ENCODE peak calls at places on chromosome 15, in five cellular contexts. B is activated CD4-positive, alpha-beta T cell treated with anti-CD3 and anti-CD28 coated beads, Interleukin-2, amount 50 U/mL, for 1 hour; E is T-helper 2 cell; S is lung microvascular endothelial cell; U is KBM-7. H is an unnamed sample.

GRCh38 chr15:66006986-66007385 is 137.7 kb downstream of the RAB11A start:
- DNase-seq in B (no peak), E (no peak), S (no peak), U (no peak), H (no peak)

GRCh38 chr15:89649013-89649625 is 6.1 kb downstream of the KIF7 start:
- DNase-seq in B (no peak), E (no peak), S (no peak), U (no peak), H (no peak)

GRCh38 chr15:38665586-38665985 is 101.0 kb upstream of the RASGRP1 start:
- DNase-seq in B (no peak), E (no peak), S (no peak), U (no peak), H (no peak)

GRCh38 chr15:62559049-62559733 is 394.1 kb upstream of the C2CD4B start:
- DNase-seq in B (no peak), E (no peak), S (no peak), U (no peak), H (no peak)

GRCh38 chr15:60649845-60650548 is 171.1 kb upstream of the ICE2 start:
- DNase-seq in B (peak), E (peak), S (no peak), U (no peak), H (peak)

GRCh38 chr15:79682285-79682684 is 214.5 kb downstream of the MTHFS start:
- DNase-seq in B (no peak), E (no peak), S (peak), U (no peak), H (no peak)

GRCh38 chr15:73748731-73749130 is 4.4 kb downstream of the INSYN1 start:
- DNase-seq in B (no peak), E (no peak), S (no peak), U (no peak), H (no peak)

GRCh38 chr15:79400650-79401049 is 31.5 kb upstream of the MINAR1 start:
- DNase-seq in B (no peak), E (no peak), S (no peak), U (no peak), H (no peak)

GRCh38 chr15:61653110-61653509 is 407.1 kb downstream of the VPS13C start:
- DNase-seq in B (no peak), E (no peak), S (no peak), U (no peak), H (no peak)

GRCh38 chr15:36614016-36614415 is 34.6 kb downstream of the CDIN1 start:
- DNase-seq in B (no peak), E (no peak), S (no peak), U (no peak), H (no peak)

GRCh38 chr15:69806287-69806915 is 291.3 kb downstream of the TLE3 start:
- DNase-seq in B (no peak), E (no peak), S (no peak), U (no peak), H (no peak)

GRCh38 chr15:79923068-79923514 is 26.3 kb upstream of the MTHFS start:
- DNase-seq in B (peak), E (peak), S (peak), U (peak), H (peak)

GRCh38 chr15:84400820-84401219 is 165.2 kb downstream of the GOLGA6L4 start:
- DNase-seq in B (no peak), E (no peak), S (no peak), U (no peak), H (no peak)

GRCh38 chr15:77830041-77830440 is 197.3 kb upstream of the LINGO1 start:
- DNase-seq in B (no peak), E (no peak), S (peak), U (no peak), H (no peak)

GRCh38 chr15:31308185-31308639 is 18.4 kb upstream of the KLF13 start:
- DNase-seq in B (no peak), E (no peak), S (no peak), U (no peak), H (no peak)

GRCh38 chr15:84671211-84671610 is 13.2 kb upstream of the NMB start:
- DNase-seq in B (no peak), E (no peak), S (peak), U (no peak), H (no peak)

GRCh38 chr15:25708391-25708790 is 154.7 kb downstream of the ATP10A start:
- DNase-seq in B (no peak), E (no peak), S (no peak), U (no peak), H (no peak)

GRCh38 chr15:26628879-26629529 is 143.9 kb downstream of the GABRB3 start:
- DNase-seq in B (no peak), E (no peak), S (no peak), U (no peak), H (peak)

GRCh38 chr15:85623648-85624047 is 171.1 kb downstream of the KLHL25 start:
- DNase-seq in B (no peak), E (no peak), S (peak), U (peak), H (no peak)

GRCh38 chr15:45499426-45499825 is 23.1 kb downstream of the SLC30A4 start:
- DNase-seq in B (no peak), E (no peak), S (peak), U (no peak), H (no peak)

GRCh38 chr15:63601727-63602185 is 4.6 kb downstream of the FBXL22 start:
- DNase-seq in B (no peak), E (no peak), S (no peak), U (peak), H (no peak)

GRCh38 chr15:69836526-69837230 is 261.0 kb downstream of the TLE3 start:
- DNase-seq in B (no peak), E (no peak), S (no peak), U (no peak), H (no peak)

GRCh38 chr15:100651253-100651652 is 48.9 kb downstream of the ASB7 start:
- DNase-seq in B (no peak), E (no peak), S (no peak), U (no peak), H (no peak)

GRCh38 chr15:89143503-89144162 is 55.4 kb downstream of the ABHD2 start:
- DNase-seq in B (no peak), E (no peak), S (peak), U (peak), H (no peak)

GRCh38 chr15:85443593-85444328 is 63.4 kb downstream of the AKAP13 start:
- DNase-seq in B (no peak), E (no peak), S (peak), U (peak), H (peak)

GRCh38 chr15:98898122-98898521 is 109.5 kb downstream of the PGPEP1L start:
- DNase-seq in B (no peak), E (no peak), S (no peak), U (no peak), H (no peak)

GRCh38 chr15:75350601-75351331 is 3.9 kb downstream of the NEIL1 start:
- DNase-seq in B (no peak), E (no peak), S (no peak), U (peak), H (no peak)

H was measured in CD4-positive, CD25-positive, alpha-beta regulatory T cell.